ENCODE peak calls at places on chromosomes 11 and 22, in ten cellular contexts. N is Caco-2, V is AG04450, M is fibroblast of mammary gland, J is PC-3, F is mucosa of descending colon, X is fibroblast of lung, K is left lung, P is foreskin fibroblast, I is right lobe of liver. B is an unnamed sample.

GRCh38 chr11:102114032-102114431 is 3.8 kb downstream of the YAP1 start:
- DNase-seq in N (peak), V (no peak), M (no peak), J (no peak), F (no peak), X (no peak), K (no peak), P (no peak), I (no peak), B (no peak)

GRCh38 chr22:44181033-44181911 is 547 bp downstream of the PARVG start:
- DNase-seq in N (no peak), V (no peak), M (no peak), J (peak), F (peak), X (peak), K (peak), P (no peak), I (no peak), B (no peak)

GRCh38 chr11:2577071-2578005 is 122.5 kb downstream of the KCNQ1OT1 start:
- DNase-seq in N (peak), V (no peak), M (no peak), J (no peak), F (peak), X (no peak), K (peak), P (no peak), I (peak), B (peak)

GRCh38 chr11:65274734-65275682 is 13.2 kb downstream of the POLA2 start:
- DNase-seq in N (peak), V (peak), M (peak), J (peak), F (peak), X (peak), K (no peak), P (peak), I (no peak), B (peak)

GRCh38 chr11:28713850-28714249 is 605.7 kb downstream of the METTL15 start:
- DNase-seq in N (no peak), V (no peak), M (no peak), J (peak), F (no peak), X (peak), K (no peak), P (no peak), I (no peak), B (no peak)

GRCh38 chr11:77617892-77618291 is 19.7 kb downstream of the CLNS1A start:
- DNase-seq in N (no peak), V (no peak), M (no peak), J (no peak), F (no peak), X (peak), K (no peak), P (peak), I (no peak), B (no peak)

GRCh38 chr11:27912916-27913315 is 195.0 kb downstream of the KIF18A start:
- DNase-seq in N (no peak), V (no peak), M (peak), J (no peak), F (no peak), X (peak), K (no peak), P (no peak), I (no peak), B (no peak)

GRCh38 chr11:256952-257737 is 20.4 kb downstream of the PSMD13 start:
- DNase-seq in N (no peak), V (no peak), M (no peak), J (no peak), F (no peak), X (no peak), K (no peak), P (no peak), I (no peak), B (no peak)

GRCh38 chr22:31122196-31122531 is 602 bp upstream of the INPP5J start:
- DNase-seq in N (no peak), V (no peak), M (no peak), J (no peak), F (no peak), X (no peak), K (no peak), P (no peak), I (no peak), B (peak)

GRCh38 chr11:42631223-42631843 is 680.5 kb upstream of the API5 start:
- DNase-seq in N (peak), V (no peak), M (peak), J (peak), F (peak), X (peak), K (no peak), P (no peak), I (no peak), B (peak)

GRCh38 chr11:131618203-131618602 is 247.8 kb downstream of the NTM start:
- DNase-seq in N (no peak), V (no peak), M (peak), J (no peak), F (no peak), X (no peak), K (no peak), P (peak), I (no peak), B (no peak)

GRCh38 chr22:23216331-23217170 is 36.2 kb downstream of the BCR start:
- DNase-seq in N (no peak), V (no peak), M (no peak), J (no peak), F (no peak), X (no peak), K (no peak), P (no peak), I (peak), B (no peak)

GRCh38 chr11:108224908-108225786 is 2.3 kb downstream of the ATM start:
- DNase-seq in N (no peak), V (no peak), M (no peak), J (no peak), F (no peak), X (no peak), K (no peak), P (no peak), I (no peak), B (no peak)

GRCh38 chr11:44797886-44798683 is 71.3 kb downstream of the TSPAN18 start:
- DNase-seq in N (no peak), V (no peak), M (no peak), J (no peak), F (no peak), X (peak), K (no peak), P (no peak), I (no peak), B (no peak)

GRCh38 chr11:70762810-70763209 is 364.5 kb downstream of the CTTN start:
- DNase-seq in N (no peak), V (no peak), M (no peak), J (no peak), F (no peak), X (no peak), K (no peak), P (no peak), I (no peak), B (no peak)

GRCh38 chr11:976431-977160 is 50.9 kb downstream of the AP2A2 start:
- DNase-seq in N (no peak), V (no peak), M (peak), J (no peak), F (no peak), X (peak), K (no peak), P (peak), I (no peak), B (peak)

GRCh38 chr11:34640050-34640971 is 19.4 kb downstream of the EHF start:
- DNase-seq in N (peak), V (no peak), M (no peak), J (peak), F (peak), X (no peak), K (peak), P (no peak), I (peak), B (no peak)

GRCh38 chr11:48210052-48210451 is 6.6 kb upstream of the OR4B1 start:
- DNase-seq in N (peak), V (no peak), M (peak), J (peak), F (peak), X (no peak), K (no peak), P (no peak), I (no peak), B (no peak)

GRCh38 chr11:119438599-119438998 is 15.6 kb upstream of the THY1 start:
- DNase-seq in N (no peak), V (no peak), M (no peak), J (no peak), F (no peak), X (no peak), K (no peak), P (no peak), I (no peak), B (no peak)

GRCh38 chr22:40407021-40407761 is 36.8 kb downstream of the SGSM3 start:
- DNase-seq in N (no peak), V (no peak), M (no peak), J (no peak), F (no peak), X (no peak), K (no peak), P (no peak), I (no peak), B (no peak)

GRCh38 chr11:7196396-7197146 is 55.1 kb upstream of the SYT9 start:
- DNase-seq in N (no peak), V (no peak), M (no peak), J (no peak), F (no peak), X (no peak), K (no peak), P (peak), I (no peak), B (no peak)

GRCh38 chr11:121634889-121635288 is 182.1 kb upstream of the SORL1-AS1 start:
- DNase-seq in N (no peak), V (peak), M (peak), J (peak), F (no peak), X (peak), K (no peak), P (peak), I (no peak), B (peak)

GRCh38 chr11:27525824-27526516 is 19.4 kb upstream of the LIN7C start:
- DNase-seq in N (no peak), V (no peak), M (no peak), J (no peak), F (no peak), X (no peak), K (no peak), P (no peak), I (no peak), B (no peak)

GRCh38 chr11:105718641-105719040 is 108.8 kb downstream of the GRIA4 start:
- DNase-seq in N (no peak), V (no peak), M (no peak), J (no peak), F (no peak), X (peak), K (no peak), P (no peak), I (no peak), B (no peak)

GRCh38 chr11:692824-693414 is 2.1 kb downstream of the DEAF1 start:
- DNase-seq in N (no peak), V (no peak), M (peak), J (no peak), F (no peak), X (no peak), K (no peak), P (no peak), I (no peak), B (peak)

GRCh38 chr11:44760917-44761545 is 34.3 kb downstream of the TSPAN18 start:
- DNase-seq in N (no peak), V (peak), M (peak), J (peak), F (peak), X (peak), K (no peak), P (peak), I (no peak), B (no peak)

GRCh38 chr11:102666331-102666957 is 39.1 kb downstream of the MMP27 start:
- DNase-seq in N (peak), V (peak), M (peak), J (peak), F (peak), X (peak), K (no peak), P (peak), I (no peak), B (peak)

GRCh38 chr11:70799386-70799785 is 401.1 kb downstream of the CTTN start:
- DNase-seq in N (no peak), V (no peak), M (peak), J (peak), F (no peak), X (peak), K (no peak), P (peak), I (no peak), B (peak)

GRCh38 chr11:61333638-61334433 is 808 bp downstream of the TKFC start:
- DNase-seq in N (no peak), V (no peak), M (no peak), J (no peak), F (peak), X (no peak), K (no peak), P (no peak), I (no peak), B (peak)

GRCh38 chr11:43602670-43603069 is 77.9 kb upstream of the HSD17B12 start:
- DNase-seq in N (no peak), V (no peak), M (no peak), J (no peak), F (no peak), X (no peak), K (no peak), P (no peak), I (no peak), B (no peak)

GRCh38 chr22:36235585-36235984 is 3.7 kb downstream of the APOL2 start:
- DNase-seq in N (no peak), V (no peak), M (no peak), J (no peak), F (no peak), X (no peak), K (no peak), P (no peak), I (no peak), B (no peak)
- H3K4me3 ChIP-seq in N (no peak), V (no peak), M (no peak), J (no peak), F (no peak), X (no peak), K (no peak), P (no peak), I (no peak), B (no peak)

DNA sequence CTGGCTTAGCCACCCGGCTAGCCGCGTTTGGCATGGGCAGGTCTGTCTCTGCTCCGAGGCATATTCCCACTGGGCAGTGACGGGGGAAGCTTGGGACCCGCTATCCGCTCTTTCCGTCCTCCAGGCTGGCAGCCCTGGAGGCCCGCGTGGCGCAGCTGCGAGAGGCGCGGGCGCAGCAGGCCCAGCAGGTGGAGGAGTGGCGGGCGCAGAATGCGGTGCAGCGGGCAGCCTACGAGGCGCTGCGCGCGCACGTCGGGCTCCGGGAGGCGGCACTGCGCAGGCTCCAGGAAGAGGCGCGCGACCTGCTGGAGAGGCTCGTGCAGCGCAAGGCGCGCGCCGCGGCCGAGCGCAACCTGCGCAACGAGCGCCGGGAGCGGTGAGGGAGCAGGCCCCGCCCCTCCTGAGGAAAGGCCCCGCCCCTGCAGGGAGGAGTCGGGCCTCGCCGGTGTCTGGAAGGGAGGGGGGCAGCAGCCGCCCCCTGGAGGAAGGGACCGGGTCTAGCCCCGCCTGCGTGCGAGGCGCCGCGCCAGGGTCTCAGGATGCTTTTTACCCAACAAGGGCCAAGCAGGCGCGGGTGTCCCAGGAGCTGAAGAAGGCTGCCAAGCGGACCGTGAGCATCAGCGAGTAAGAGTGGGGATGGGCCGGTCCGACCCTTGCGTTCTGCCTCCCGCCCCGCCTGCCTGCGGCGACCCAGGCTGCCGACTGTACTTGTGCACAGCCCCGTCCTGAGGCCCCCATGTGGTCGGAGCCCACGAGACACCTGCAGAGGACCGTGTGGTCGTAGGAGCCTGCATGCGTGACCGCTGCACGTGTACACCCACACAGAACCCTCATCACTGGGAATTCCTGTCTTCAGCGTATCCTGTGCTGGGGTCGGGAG is 7.9 kb downstream of the ATG16L2 start:
- DNase-seq in N (peak), V (peak), M (peak), J (peak), F (peak), X (peak), K (peak), P (peak), I (peak), B (peak)
- H3K4me3 ChIP-seq in N (peak), V (peak), M (peak), J (peak), F (no peak), X (peak), K (peak), P (peak), I (peak), B (peak)

GRCh38 chr11:88404363-88404762 is 66.8 kb upstream of the CTSC start:
- DNase-seq in N (no peak), V (no peak), M (no peak), J (no peak), F (no peak), X (no peak), K (no peak), P (no peak), I (no peak), B (no peak)
- H3K4me3 ChIP-seq in N (no peak), V (no peak), M (no peak), J (no peak), F (no peak), X (no peak), K (no peak), P (no peak), I (no peak), B (no peak)

GRCh38 chr22:42742940-42743339 is 22.3 kb upstream of the A4GALT start:
- DNase-seq in N (no peak), V (no peak), M (peak), J (no peak), F (no peak), X (no peak), K (no peak), P (no peak), I (no peak), B (peak)

GRCh38 chr22:42745118-42745517 is 24.4 kb upstream of the A4GALT start:
- DNase-seq in N (peak), V (no peak), M (peak), J (no peak), F (no peak), X (peak), K (no peak), P (no peak), I (no peak), B (peak)

GRCh38 chr22:42752230-42752746 is 31.6 kb upstream of the A4GALT start:
- DNase-seq in N (no peak), V (no peak), M (no peak), J (no peak), F (no peak), X (no peak), K (no peak), P (no peak), I (no peak), B (peak)

GRCh38 chr22:42743501-42743991 is 22.9 kb upstream of the A4GALT start:
- DNase-seq in N (no peak), V (no peak), M (peak), J (no peak), F (peak), X (no peak), K (no peak), P (peak), I (no peak), B (peak)

GRCh38 chr22:42747701-42748513 is 27.2 kb upstream of the A4GALT start:
- DNase-seq in N (no peak), V (no peak), M (peak), J (no peak), F (no peak), X (peak), K (no peak), P (no peak), I (no peak), B (peak)
- H3K4me3 ChIP-seq in N (no peak), V (no peak), M (no peak), J (no peak), F (no peak), X (peak), K (no peak), P (no peak), I (no peak), B (no peak)

GRCh38 chr11:69642913-69643632 is 2.1 kb downstream of the CCND1 start:
- DNase-seq in N (peak), V (peak), M (peak), J (peak), F (peak), X (peak), K (peak), P (peak), I (peak), B (peak)

GRCh38 chr11:69644071-69644961 is 3.4 kb downstream of the CCND1 start:
- DNase-seq in N (peak), V (peak), M (peak), J (peak), F (peak), X (peak), K (peak), P (peak), I (peak), B (peak)

GRCh38 chr11:69644962-69645675 is 4.2 kb downstream of the CCND1 start:
- DNase-seq in N (peak), V (no peak), M (no peak), J (peak), F (no peak), X (no peak), K (no peak), P (no peak), I (peak), B (peak)

GRCh38 chr11:69642549-69642912 is 1.6 kb downstream of the CCND1 start:
- DNase-seq in N (peak), V (no peak), M (no peak), J (no peak), F (peak), X (no peak), K (peak), P (no peak), I (peak), B (peak)

GRCh38 chr11:69643646-69644045 is 2.7 kb downstream of the CCND1 start:
- DNase-seq in N (no peak), V (no peak), M (no peak), J (peak), F (peak), X (no peak), K (no peak), P (no peak), I (no peak), B (no peak)
- H3K4me3 ChIP-seq in N (peak), V (peak), M (peak), J (peak), F (no peak), X (peak), K (peak), P (peak), I (peak), B (peak)

B was measured in osteoblast.